ENCODE peak calls at places on chromosome 11, in nine cellular contexts. One of them, this sample, is unnamed.

GRCh38 chr11:86571273-86571948 is 101.0 kb downstream of the ME3 start:
- DNase-seq in foreskin fibroblast: peak
- DNase-seq in amygdala: no peak
- DNase-seq in activated T-cell treated with anti-CD3 and anti-CD28 coated beads for 1 hour: no peak
- DNase-seq in GM12891: no peak
- DNase-seq in Right ventricle myocardium superior: no peak
- DNase-seq in stimulated activated CD8-positive, alpha-beta memory T cell treated with anti-CD3 and anti-CD28 coated beads, Interleukin-2, amount 100 ng/mL, for 48 hours: no peak
- DNase-seq in NCI-H1092: no peak
- DNase-seq in ELF-1: peak
- DNase-seq in this sample: no peak

GRCh38 chr11:32434387-32435151 is 770 bp downstream of the WT1 start:
- DNase-seq in NCI-H1092: no peak
- DNase-seq in activated T-cell treated with anti-CD3 and anti-CD28 coated beads for 1 hour: no peak
- DNase-seq in Right ventricle myocardium superior: peak
- DNase-seq in ELF-1: peak
- DNase-seq in amygdala: no peak
- DNase-seq in foreskin fibroblast: no peak
- DNase-seq in GM12891: no peak
- DNase-seq in stimulated activated CD8-positive, alpha-beta memory T cell treated with anti-CD3 and anti-CD28 coated beads, Interleukin-2, amount 100 ng/mL, for 48 hours: no peak
- DNase-seq in this sample: no peak

GRCh38 chr11:22472306-22472705 is 134.1 kb downstream of the SLC17A6 start:
- DNase-seq in NCI-H1092: no peak
- DNase-seq in GM12891: no peak
- DNase-seq in activated T-cell treated with anti-CD3 and anti-CD28 coated beads for 1 hour: no peak
- DNase-seq in amygdala: no peak
- DNase-seq in Right ventricle myocardium superior: no peak
- DNase-seq in stimulated activated CD8-positive, alpha-beta memory T cell treated with anti-CD3 and anti-CD28 coated beads, Interleukin-2, amount 100 ng/mL, for 48 hours: no peak
- DNase-seq in ELF-1: no peak
- DNase-seq in foreskin fibroblast: no peak
- DNase-seq in this sample: no peak

GRCh38 chr11:1267441-1268100 is 41.9 kb downstream of the TOLLIP start:
- DNase-seq in amygdala: no peak
- DNase-seq in GM12891: no peak
- DNase-seq in foreskin fibroblast: peak
- DNase-seq in Right ventricle myocardium superior: peak
- DNase-seq in activated T-cell treated with anti-CD3 and anti-CD28 coated beads for 1 hour: no peak
- DNase-seq in stimulated activated CD8-positive, alpha-beta memory T cell treated with anti-CD3 and anti-CD28 coated beads, Interleukin-2, amount 100 ng/mL, for 48 hours: no peak
- DNase-seq in NCI-H1092: no peak
- DNase-seq in ELF-1: no peak
- DNase-seq in this sample: no peak

GRCh38 chr11:15073361-15074205 is at the start of gene CALCB:
- DNase-seq in ELF-1: peak
- DNase-seq in foreskin fibroblast: peak
- DNase-seq in NCI-H1092: peak
- DNase-seq in Right ventricle myocardium superior: peak
- DNase-seq in activated T-cell treated with anti-CD3 and anti-CD28 coated beads for 1 hour: no peak
- DNase-seq in stimulated activated CD8-positive, alpha-beta memory T cell treated with anti-CD3 and anti-CD28 coated beads, Interleukin-2, amount 100 ng/mL, for 48 hours: no peak
- DNase-seq in amygdala: no peak
- DNase-seq in GM12891: no peak
- DNase-seq in this sample: no peak

GRCh38 chr11:129410561-129410960 is 34.9 kb downstream of the BARX2 start:
- DNase-seq in Right ventricle myocardium superior: no peak
- DNase-seq in activated T-cell treated with anti-CD3 and anti-CD28 coated beads for 1 hour: no peak
- DNase-seq in NCI-H1092: no peak
- DNase-seq in amygdala: no peak
- DNase-seq in ELF-1: no peak
- DNase-seq in foreskin fibroblast: no peak
- DNase-seq in stimulated activated CD8-positive, alpha-beta memory T cell treated with anti-CD3 and anti-CD28 coated beads, Interleukin-2, amount 100 ng/mL, for 48 hours: no peak
- DNase-seq in GM12891: no peak
- DNase-seq in this sample: no peak

GRCh38 chr11:114915871-114916270 is 237.5 kb downstream of the NXPE2 start:
- DNase-seq in GM12891: no peak
- DNase-seq in activated T-cell treated with anti-CD3 and anti-CD28 coated beads for 1 hour: no peak
- DNase-seq in Right ventricle myocardium superior: no peak
- DNase-seq in stimulated activated CD8-positive, alpha-beta memory T cell treated with anti-CD3 and anti-CD28 coated beads, Interleukin-2, amount 100 ng/mL, for 48 hours: no peak
- DNase-seq in amygdala: no peak
- DNase-seq in foreskin fibroblast: no peak
- DNase-seq in ELF-1: no peak
- DNase-seq in NCI-H1092: no peak
- DNase-seq in this sample: no peak

GRCh38 chr11:723120-723883 is 17.3 kb downstream of the EPS8L2 start:
- DNase-seq in foreskin fibroblast: peak
- DNase-seq in NCI-H1092: no peak
- DNase-seq in stimulated activated CD8-positive, alpha-beta memory T cell treated with anti-CD3 and anti-CD28 coated beads, Interleukin-2, amount 100 ng/mL, for 48 hours: no peak
- DNase-seq in GM12891: no peak
- DNase-seq in amygdala: no peak
- DNase-seq in ELF-1: no peak
- DNase-seq in activated T-cell treated with anti-CD3 and anti-CD28 coated beads for 1 hour: peak
- DNase-seq in Right ventricle myocardium superior: no peak
- DNase-seq in this sample: no peak

GRCh38 chr11:71548716-71549151 is 514 bp downstream of the KRTAP5-9 start:
- DNase-seq in ELF-1: no peak
- DNase-seq in NCI-H1092: no peak
- DNase-seq in foreskin fibroblast: no peak
- DNase-seq in activated T-cell treated with anti-CD3 and anti-CD28 coated beads for 1 hour: no peak
- DNase-seq in GM12891: no peak
- DNase-seq in Right ventricle myocardium superior: no peak
- DNase-seq in stimulated activated CD8-positive, alpha-beta memory T cell treated with anti-CD3 and anti-CD28 coated beads, Interleukin-2, amount 100 ng/mL, for 48 hours: no peak
- DNase-seq in amygdala: no peak
- DNase-seq in this sample: no peak